ENCODE peak calls at places on chromosome 2, in eight cellular contexts. J is ovary, Y is suprapubic skin, C is A549, K is SK-N-SH, G is upper lobe of left lung, P is HepG2, T is GM12878. N is an unnamed sample.
A peak's percentile ranks its signal among the peaks of the same experiment; 100 is the strongest.

GRCh38 chr2:217790681-217791392 is 212.0 kb downstream of the TNS1 start:
- DNase-seq in C (no peak), T (no peak), P (no peak), Y (no peak), G (no peak), J (no peak), K (peak; percentile 2), N (no peak)

GRCh38 chr2:54106631-54107454 is 8.6 kb upstream of the ACYP2 start:
- DNase-seq in T (no peak), Y (no peak), P (peak; percentile 73), C (peak; percentile 72), K (peak; percentile 59), G (peak; percentile 32), J (no peak), N (peak; percentile 36)

GRCh38 chr2:38184964-38185603 is 109.1 kb upstream of the CYP1B1 start:
- DNase-seq in P (no peak), G (no peak), Y (no peak), K (no peak), C (no peak), J (no peak), T (peak; percentile 94), N (no peak)

GRCh38 chr2:25964891-25965290 is 17.4 kb downstream of the KIF3C start:
- DNase-seq in K (no peak), Y (no peak), G (no peak), T (no peak), J (no peak), C (peak; percentile 39), P (no peak), N (no peak)

GRCh38 chr2:161576421-161576820 is 47.8 kb upstream of the SLC4A10 start:
- DNase-seq in K (peak; percentile 39), G (no peak), T (no peak), P (peak; percentile 68), C (peak; percentile 42), Y (no peak), J (no peak), N (no peak)

GRCh38 chr2:45729753-45730512 is 78.5 kb downstream of the PRKCE start:
- DNase-seq in T (peak; percentile 88), J (no peak), P (peak; percentile 57), G (no peak), Y (no peak), C (peak; percentile 53), K (no peak), N (no peak)

GRCh38 chr2:14516844-14517243 is 115.7 kb upstream of the LRATD1 start:
- DNase-seq in C (no peak), Y (no peak), G (no peak), J (no peak), P (no peak), T (no peak), K (no peak), N (no peak)

GRCh38 chr2:156589381-156590079 is 153.4 kb downstream of the GPD2 start:
- DNase-seq in K (peak; percentile 15), C (peak; percentile 67), T (no peak), G (peak; percentile 23), P (peak; percentile 31), J (no peak), Y (no peak), N (peak; percentile 12)

GRCh38 chr2:28009732-28010131 is 119.2 kb downstream of the BABAM2 start:
- DNase-seq in K (peak; percentile 13), P (no peak), T (no peak), C (no peak), G (no peak), Y (no peak), J (no peak), N (no peak)

GRCh38 chr2:240355001-240355891 is 80.2 kb upstream of the GPC1 start:
- DNase-seq in G (no peak), K (peak; percentile 17), C (no peak), Y (peak; percentile 52), J (peak; percentile 10), T (no peak), P (no peak), N (no peak)

GRCh38 chr2:238285653-238286082 is 2.7 kb downstream of the PER2 start:
- DNase-seq in T (no peak), G (peak; percentile 94), K (no peak), J (peak; percentile 57), C (peak; percentile 96), P (peak; percentile 99), Y (peak; percentile 96), N (peak; percentile 89)

GRCh38 chr2:207264310-207264709 is 98.6 kb upstream of the KLF7 start:
- DNase-seq in J (no peak), C (no peak), T (no peak), Y (no peak), P (no peak), K (no peak), G (no peak), N (no peak)

GRCh38 chr2:240502430-240503121 is 55.2 kb downstream of the ANKMY1 start:
- DNase-seq in G (peak; percentile 7), Y (no peak), K (peak; percentile 12), T (no peak), J (no peak), C (no peak), P (no peak), N (no peak)

GRCh38 chr2:62407838-62408589 is 98.0 kb downstream of the TMEM17 start:
- DNase-seq in P (no peak), G (no peak), J (peak; percentile 47), Y (no peak), C (no peak), K (no peak), T (no peak), N (no peak)

GRCh38 chr2:232655392-232655791 is 22.0 kb downstream of the EFHD1 start:
- DNase-seq in T (no peak), J (no peak), G (no peak), K (no peak), C (no peak), Y (no peak), P (no peak), N (no peak)

GRCh38 chr2:30611572-30611971 is 164.5 kb downstream of the LCLAT1 start:
- DNase-seq in T (no peak), P (no peak), K (no peak), C (no peak), Y (no peak), G (peak; percentile 77), J (no peak), N (no peak)

GRCh38 chr2:29259221-29259620 is 144.0 kb downstream of the CLIP4 start:
- DNase-seq in J (no peak), K (no peak), Y (no peak), P (no peak), T (no peak), G (no peak), C (no peak), N (no peak)

GRCh38 chr2:187206071-187206470 is 242.0 kb downstream of the CALCRL start:
- DNase-seq in T (no peak), G (no peak), J (no peak), P (no peak), C (no peak), Y (no peak), K (no peak), N (no peak)

GRCh38 chr2:158187908-158188307 is 86.2 kb downstream of the UPP2 start:
- DNase-seq in T (no peak), C (no peak), K (no peak), P (no peak), G (no peak), Y (no peak), J (no peak), N (no peak)

DNA sequence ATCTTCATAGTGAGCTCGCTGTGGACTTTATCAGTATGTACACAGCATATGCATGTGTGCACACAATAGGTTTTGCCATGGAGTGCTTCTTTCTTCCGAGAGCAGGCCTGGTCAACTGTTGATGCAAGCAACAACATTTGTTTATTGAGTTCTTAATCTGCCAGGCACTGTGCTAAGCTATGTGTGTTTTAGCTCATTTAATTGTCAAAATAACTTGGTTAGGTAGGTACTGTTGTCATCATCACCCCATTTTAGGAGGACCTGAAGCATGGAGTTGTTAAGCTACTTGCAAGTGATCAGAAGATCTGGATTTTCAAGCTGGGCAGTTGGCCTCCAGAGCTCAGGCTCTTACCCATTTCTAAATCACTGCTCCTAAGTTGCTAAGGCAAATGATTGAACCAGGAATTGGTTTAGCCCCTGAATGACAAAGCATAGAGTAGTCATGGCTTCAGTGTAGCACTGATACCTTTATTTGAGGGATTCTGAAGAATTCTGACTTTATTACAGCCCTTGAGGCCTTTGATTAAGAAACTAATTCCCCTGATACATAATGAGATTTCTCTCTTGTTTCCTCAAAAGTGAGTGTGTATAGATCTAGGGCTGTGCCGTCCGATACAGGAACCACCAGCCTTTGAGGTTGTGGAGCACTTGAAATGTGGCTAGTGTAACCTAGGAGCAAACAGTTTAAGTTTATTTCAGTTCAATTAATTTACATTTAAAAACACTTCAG is 132.9 kb downstream of the FMNL2 start:
- DNase-seq in C (no peak), G (no peak), K (no peak), J (no peak), Y (no peak), T (peak; percentile 8), P (no peak), N (no peak)
- H3K4me1 ChIP-seq in C (peaks cover 79% of the 10 kb centered on the region), G (peaks cover 37% of the 10 kb centered on the region), K (peaks cover 29% of the 10 kb centered on the region), J (peaks cover 44% of the 10 kb centered on the region), Y (peaks cover 49% of the 10 kb centered on the region), T (peaks cover 23% of the 10 kb centered on the region), P (peaks cover 98% of the 10 kb centered on the region), N (peaks cover 15% of the 10 kb centered on the region)

DNA sequence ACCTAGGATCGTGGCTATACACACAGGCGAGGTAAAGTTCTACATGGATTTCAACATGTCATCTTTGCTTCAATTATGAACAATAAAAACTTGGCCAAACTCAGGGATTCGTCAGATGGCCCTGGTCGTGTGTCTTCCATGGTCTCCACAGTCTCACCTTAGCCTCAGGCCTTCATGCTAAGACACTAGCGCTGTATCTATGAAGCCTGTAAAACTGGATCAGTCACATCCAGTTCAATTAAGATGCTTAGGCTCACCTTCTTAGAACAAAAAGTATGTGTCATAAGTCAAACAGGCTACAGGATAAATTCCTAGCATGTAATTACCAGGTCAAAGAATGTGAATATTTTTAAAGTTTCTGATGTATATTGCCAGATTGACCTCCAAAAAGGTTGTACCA is 113.7 kb upstream of the NRP2 start:
- DNase-seq in K (no peak), J (no peak), T (no peak), C (no peak), P (no peak), Y (no peak), G (no peak), N (no peak)
- TF ChIP-seq EP300 in K (no peak), J (no peak), T (no peak), C (no peak), P (no peak), Y (no peak), G (no peak), N (no peak)

GRCh38 chr2:213085538-213085937 is 65.9 kb downstream of the IKZF2 start:
- DNase-seq in T (no peak), G (no peak), Y (no peak), K (no peak), J (no peak), P (no peak), C (no peak), N (no peak)
- H3K4me1 ChIP-seq in T (peaks cover 7% of the 10 kb centered on the region), G (no peaks in the 10 kb centered on the region), Y (no peaks in the 10 kb centered on the region), K (no peaks in the 10 kb centered on the region), J (peaks cover 1% of the 10 kb centered on the region), P (no peaks in the 10 kb centered on the region), C (peaks cover 12% of the 10 kb centered on the region), N (no peaks in the 10 kb centered on the region)

DNA sequence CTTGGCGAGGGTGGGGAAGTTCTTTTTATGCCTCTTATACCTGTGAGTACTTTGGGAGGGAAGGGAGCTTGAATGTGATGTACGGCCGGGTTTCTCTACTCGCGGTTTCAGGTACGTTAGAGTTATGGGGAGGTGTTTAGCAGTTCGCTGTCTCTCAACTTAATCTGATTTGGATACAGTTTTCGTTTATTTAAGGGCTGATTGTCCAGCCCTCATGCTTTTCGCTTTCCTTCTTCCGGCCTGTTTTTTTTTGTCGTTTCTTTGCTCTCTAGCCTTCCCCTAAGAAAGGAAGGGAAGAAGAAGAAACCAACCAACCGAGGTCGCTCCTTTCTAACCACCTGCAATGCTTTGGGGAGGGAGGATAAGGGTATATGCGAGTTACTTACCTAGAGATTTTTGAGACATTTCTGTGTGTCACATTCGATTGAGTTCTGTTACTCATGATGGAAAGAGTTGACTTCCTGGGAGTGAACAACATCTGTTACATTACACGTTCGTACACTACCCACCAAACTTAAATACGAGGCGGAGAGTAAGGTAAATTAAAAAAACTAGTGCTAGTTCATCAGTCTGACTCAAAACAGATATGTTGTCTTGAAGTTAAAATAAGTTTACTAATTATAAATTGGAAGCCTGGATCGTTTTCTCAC is 867 bp downstream of the EIF5B start:
- DNase-seq in J (no peak), T (no peak), Y (no peak), G (no peak), K (peak; percentile 18), C (peak; percentile 10), P (peak; percentile 16), N (no peak)
- TF ChIP-seq EP300 in J (no peak), T (no peak), Y (no peak), G (no peak), K (no peak), C (no peak), P (no peak), N (no peak)